ENCODE peak calls at places on chromosomes 6 and 20, in six cellular contexts. E is PC-3, I is HCT116, U is neural progenitor cell, X is SK-N-SH, A is MM.1S. B is an unnamed sample.

GRCh38 chr6:139868576-139868975 is 494.1 kb upstream of the CITED2 start:
- DNase-seq in E (no peak), I (no peak), U (no peak), X (no peak), A (no peak), B (no peak)

GRCh38 chr6:73579851-73580246 is 59.0 kb upstream of the EEF1A1 start:
- DNase-seq in E (peak), I (peak), U (no peak), X (no peak), A (peak), B (peak)

GRCh38 chr20:49833483-49833882 is 20.9 kb downstream of the SLC9A8 start:
- DNase-seq in E (no peak), I (no peak), U (peak), X (no peak), A (no peak), B (no peak)

GRCh38 chr6:105326216-105326615 is 76.7 kb downstream of the PREP start:
- DNase-seq in E (peak), I (peak), U (no peak), X (no peak), A (no peak), B (peak)

GRCh38 chr6:158819977-158820632 is 937 bp upstream of the EZR start:
- DNase-seq in E (no peak), I (no peak), U (peak), X (no peak), A (no peak), B (peak)

GRCh38 chr20:25325997-25326396 is 64.6 kb downstream of the ABHD12 start:
- DNase-seq in E (no peak), I (no peak), U (no peak), X (no peak), A (no peak), B (no peak)

GRCh38 chr20:43537921-43538854 is 20.6 kb upstream of the SGK2 start:
- DNase-seq in E (peak), I (peak), U (peak), X (peak), A (peak), B (peak)

GRCh38 chr6:31070711-31071197 is 41.6 kb downstream of the C6orf15 start:
- DNase-seq in E (peak), I (peak), U (peak), X (no peak), A (no peak), B (peak)

GRCh38 chr6:137167702-137168377 is 5.6 kb downstream of the IL22RA2 start:
- DNase-seq in E (no peak), I (no peak), U (no peak), X (no peak), A (no peak), B (no peak)

GRCh38 chr20:19463597-19463996 is 251.2 kb downstream of the SLC24A3 start:
- DNase-seq in E (no peak), I (no peak), U (no peak), X (no peak), A (no peak), B (no peak)

GRCh38 chr6:26022166-26022510 is 59.5 kb downstream of the TRIM38 start:
- DNase-seq in E (peak), I (peak), U (peak), X (peak), A (peak), B (peak)

DNA sequence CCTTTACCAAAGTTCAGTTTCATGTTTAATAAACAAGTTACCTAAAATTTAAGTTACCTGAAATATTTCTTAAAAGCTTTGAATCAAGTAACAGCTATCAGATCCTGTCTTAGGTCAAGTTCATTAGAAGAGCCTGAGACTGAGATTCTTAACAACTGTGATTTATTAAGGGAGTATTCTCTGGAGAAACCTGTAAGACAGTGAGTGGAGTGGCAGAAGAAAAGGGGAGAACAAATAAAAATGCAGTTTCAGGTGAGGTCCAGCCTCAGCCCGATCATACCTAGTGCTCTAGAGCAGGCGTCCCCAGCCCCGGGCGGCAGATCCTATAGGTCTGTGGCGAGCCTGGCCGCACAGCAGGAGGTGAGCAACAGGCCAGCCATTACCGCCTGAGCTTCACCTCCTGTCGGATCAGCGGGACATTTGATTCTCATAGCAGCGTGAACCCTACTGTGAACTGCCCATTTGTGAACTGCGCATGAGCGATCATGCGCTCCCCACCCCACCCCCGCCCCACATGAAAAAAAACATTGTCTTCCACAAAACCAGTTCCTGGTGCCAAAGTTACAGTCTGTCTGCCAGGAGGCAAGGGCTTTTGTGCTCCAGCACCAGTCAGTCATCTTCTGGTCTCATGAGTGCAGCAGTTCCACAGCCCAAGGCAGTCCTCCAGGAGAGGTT is 59.2 kb upstream of the ADGRB3 start:
- DNase-seq in E (peak), I (no peak), U (peak), X (no peak), A (peak), B (no peak)
- TF ChIP-seq EZH2phosphoT487 in E (no peak), I (no peak), U (no peak), X (no peak), A (no peak), B (no peak)

GRCh38 chr6:12602951-12603710 is 113.4 kb upstream of the PHACTR1 start:
- DNase-seq in E (peak), I (peak), U (peak), X (peak), A (peak), B (peak)
- H3K9ac ChIP-seq in E (no peak), I (no peak), U (no peak), X (no peak), A (no peak), B (no peak)

DNA sequence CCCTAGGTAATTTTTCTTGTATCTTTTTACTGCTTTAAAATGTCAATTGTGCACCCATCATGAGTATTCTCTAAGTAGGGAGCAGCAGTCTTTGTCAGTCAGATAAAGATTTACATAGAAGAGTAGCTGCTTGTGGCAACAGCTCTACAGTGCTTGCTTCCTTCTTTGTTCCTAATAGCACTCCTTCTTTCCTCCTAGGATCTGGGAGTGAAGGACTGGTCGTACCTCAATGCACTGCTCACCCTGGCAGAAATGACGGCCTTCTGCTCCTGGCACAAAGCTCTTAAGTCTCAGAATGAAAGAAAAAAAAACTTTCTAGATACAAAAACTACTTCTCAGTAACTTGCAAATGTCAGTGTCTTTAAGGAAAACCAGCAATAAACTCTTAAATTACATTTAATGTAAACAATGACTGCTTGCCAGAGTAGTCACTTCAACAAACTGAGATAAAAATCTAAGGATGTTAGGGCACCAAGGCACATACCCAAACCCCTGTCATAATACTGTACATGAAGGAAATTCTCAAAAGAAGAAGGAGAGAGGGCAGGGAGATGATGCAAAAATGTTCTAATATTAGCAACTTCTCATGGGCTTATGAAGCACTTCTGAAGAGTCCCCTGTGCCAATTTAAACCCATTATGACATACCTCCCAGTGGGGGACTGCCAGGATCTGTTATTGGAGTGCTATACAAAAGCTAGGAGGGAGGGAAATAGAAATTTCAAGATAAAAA is 34.0 kb downstream of the NCOA6 start:
- DNase-seq in E (peak), I (no peak), U (peak), X (no peak), A (no peak), B (peak)
- TF ChIP-seq EZH2phosphoT487 in E (no peak), I (no peak), U (no peak), X (no peak), A (no peak), B (no peak)

DNA sequence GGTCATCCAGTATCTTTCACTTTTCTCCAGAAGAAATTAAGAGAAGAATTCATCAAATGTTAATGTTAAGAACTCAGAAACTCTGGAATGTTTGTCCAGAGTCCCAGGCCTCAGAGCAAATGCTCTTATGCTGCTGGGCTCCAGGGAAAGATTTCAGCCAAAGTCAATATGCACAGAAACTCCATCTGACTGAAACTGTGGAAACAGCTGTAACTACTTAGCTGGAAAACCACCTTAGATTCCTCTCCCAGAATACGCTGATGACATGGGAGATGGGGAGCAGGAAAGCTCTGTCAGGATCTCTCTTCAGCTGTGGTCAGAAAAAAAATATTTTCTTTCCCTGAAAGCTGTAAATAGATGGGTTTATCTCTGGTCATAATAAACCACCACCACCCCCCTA is 559.6 kb downstream of the RFPL4B start:
- DNase-seq in E (no peak), I (no peak), U (no peak), X (peak), A (no peak), B (peak)
- H3K9ac ChIP-seq in E (no peak), I (no peak), U (no peak), X (peak), A (no peak), B (no peak)

DNA sequence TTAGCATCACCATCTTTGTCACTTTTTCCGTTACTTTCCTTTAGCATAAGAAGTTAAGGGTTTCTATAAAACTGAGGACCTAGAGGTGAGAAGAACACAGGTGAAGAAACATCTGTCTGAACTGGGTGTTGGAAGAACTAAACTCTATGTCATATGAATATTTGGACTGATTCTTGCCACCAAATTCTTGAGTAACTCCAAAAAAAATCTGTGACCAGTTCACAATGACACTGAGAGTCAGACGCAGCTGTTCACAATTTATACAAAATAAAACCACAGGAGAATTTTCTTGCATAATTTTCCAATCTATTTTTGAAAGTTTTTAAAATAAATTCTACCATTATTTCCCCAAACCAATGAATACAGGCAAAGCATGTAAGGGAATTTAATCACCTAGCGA is 148.1 kb upstream of the TCF21 start:
- DNase-seq in E (no peak), I (no peak), U (no peak), X (no peak), A (no peak), B (no peak)
- TF ChIP-seq EZH2phosphoT487 in E (no peak), I (no peak), U (no peak), X (no peak), A (no peak), B (no peak)

B was measured in GM23248.